ENCODE peak calls at places on chromosomes 4 and X, in four cellular contexts. J is brain microvascular endothelial cell, S is body of pancreas, A is BJ. D is an unnamed sample.

GRCh38 chrX:23493941-23494374 is 159.3 kb downstream of the PTCHD1 start:
- DNase-seq in J (peak), S (peak), A (no peak), D (peak)

GRCh38 chr4:6580353-6580752 is 5.4 kb downstream of the MAN2B2 start:
- DNase-seq in J (no peak), S (no peak), A (no peak), D (no peak)

GRCh38 chr4:123807866-123808265 is 411.3 kb downstream of the SPRY1 start:
- DNase-seq in J (no peak), S (no peak), A (no peak), D (no peak)

GRCh38 chr4:95045429-95045828 is 287.7 kb downstream of the BMPR1B start:
- DNase-seq in J (no peak), S (no peak), A (no peak), D (no peak)

GRCh38 chr4:180932365-180933001 is 1310.7 kb upstream of the TENM3 start:
- DNase-seq in J (no peak), S (no peak), A (no peak), D (no peak)

GRCh38 chrX:21946925-21947641 is 6.6 kb downstream of the SMS start:
- DNase-seq in J (peak), S (no peak), A (no peak), D (peak)

GRCh38 chr4:151676301-151676700 is 84.5 kb downstream of the GATB start:
- DNase-seq in J (peak), S (peak), A (no peak), D (peak)

GRCh38 chrX:4035874-4036273 is 322.4 kb upstream of the PRKX start:
- DNase-seq in J (no peak), S (no peak), A (no peak), D (no peak)

GRCh38 chr4:185548587-185548986 is 13.3 kb upstream of the PDLIM3 start:
- DNase-seq in J (no peak), S (no peak), A (no peak), D (no peak)

GRCh38 chr4:120977435-120977997 is 55.0 kb upstream of the PRDM5 start:
- DNase-seq in J (peak), S (peak), A (peak), D (peak)

GRCh38 chrX:121160987-121161386 is 113.6 kb downstream of the GLUD2 start:
- DNase-seq in J (no peak), S (no peak), A (no peak), D (no peak)

GRCh38 chr4:122224348-122224747 is 72.2 kb downstream of the BLTP1 start:
- DNase-seq in J (peak), S (no peak), A (no peak), D (peak)

GRCh38 chrX:118182050-118182449 is 65.4 kb upstream of the KLHL13 start:
- DNase-seq in J (no peak), S (no peak), A (no peak), D (no peak)

GRCh38 chr4:112910109-112910736 is 139.2 kb upstream of the ANK2 start:
- DNase-seq in J (peak), S (no peak), A (no peak), D (no peak)

GRCh38 chrX:71996826-71997225 is 86.2 kb downstream of the NHSL2 start:
- DNase-seq in J (no peak), S (peak), A (peak), D (peak)

GRCh38 chr4:90127223-90127705 is at the start of gene CCSER1:
- DNase-seq in J (no peak), S (peak), A (no peak), D (peak)

GRCh38 chr4:186351672-186352194 is 85.7 kb downstream of the F11 start:
- DNase-seq in J (no peak), S (peak), A (no peak), D (no peak)

GRCh38 chr4:34893382-34893781 is 1350.9 kb downstream of the ARAP2 start:
- DNase-seq in J (no peak), S (no peak), A (no peak), D (no peak)

GRCh38 chr4:55258152-55258863 is 87.7 kb upstream of the SRD5A3 start:
- DNase-seq in J (no peak), S (no peak), A (no peak), D (no peak)

GRCh38 chr4:139749313-139749712 is 83.7 kb downstream of the MGST2 start:
- DNase-seq in J (no peak), S (no peak), A (no peak), D (no peak)

GRCh38 chr4:185682236-185682635 is 129.8 kb downstream of the SORBS2 start:
- DNase-seq in J (peak), S (no peak), A (no peak), D (peak)

GRCh38 chrX:143635915-143636314 is at the start of gene SLITRK4:
- DNase-seq in J (no peak), S (peak), A (no peak), D (no peak)

GRCh38 chr4:122787940-122788339 is 38.7 kb upstream of the FGF2 start:
- DNase-seq in J (no peak), S (no peak), A (no peak), D (no peak)

GRCh38 chr4:81355136-81355535 is 116.6 kb downstream of the RASGEF1B start:
- DNase-seq in J (no peak), S (no peak), A (no peak), D (no peak)

GRCh38 chrX:80266979-80267378 is 153.3 kb upstream of the TENT5D start:
- DNase-seq in J (no peak), S (peak), A (no peak), D (peak)

D was measured in Daoy.